ENCODE peak calls at places on chromosomes 5 and 9, in eight cellular contexts. N is pulmonary artery endothelial cell, M is cortex of kidney, W is neuronal stem cell, A is IMR-90, V is H4, B is Calu3, Y is occipital lobe. G is an unnamed sample.

GRCh38 chr9:75889977-75890540 is 414 bp upstream of the PCSK5 start:
- DNase-seq in V (peak), Y (peak), A (peak), W (no peak), N (no peak), B (no peak), M (no peak), G (peak)

GRCh38 chr9:13688990-13689600 is 409.6 kb upstream of the MPDZ start:
- DNase-seq in M (no peak), B (peak), W (no peak), A (no peak), N (no peak), Y (no peak), V (peak), G (peak)

GRCh38 chr9:113042884-113043657 is 13.5 kb downstream of the ZFP37 start:
- DNase-seq in Y (no peak), V (peak), B (no peak), W (no peak), M (no peak), A (no peak), N (no peak), G (no peak)

GRCh38 chr9:72755836-72756235 is 197.0 kb downstream of the ALDH1A1 start:
- DNase-seq in B (no peak), W (no peak), N (no peak), V (no peak), A (no peak), Y (no peak), M (no peak), G (no peak)

GRCh38 chr5:167642779-167643517 is 648.5 kb upstream of the WWC1 start:
- DNase-seq in A (peak), B (peak), N (no peak), M (no peak), W (no peak), V (peak), Y (no peak), G (peak)

GRCh38 chr5:135089912-135090311 is 55.9 kb upstream of the PITX1 start:
- DNase-seq in N (no peak), W (no peak), A (no peak), M (no peak), B (no peak), Y (no peak), V (no peak), G (no peak)

GRCh38 chr5:152107225-152107624 is 182.6 kb upstream of the GLRA1 start:
- DNase-seq in B (no peak), A (no peak), W (no peak), V (no peak), M (no peak), N (no peak), Y (no peak), G (no peak)

GRCh38 chr9:14317667-14318255 is 3.8 kb upstream of the NFIB start:
- DNase-seq in Y (no peak), B (no peak), M (no peak), V (no peak), W (no peak), A (no peak), N (no peak), G (no peak)

GRCh38 chr9:72322259-72322658 is 42.7 kb downstream of the ZFAND5 start:
- DNase-seq in N (no peak), W (no peak), Y (no peak), M (no peak), A (peak), B (no peak), V (no peak), G (no peak)

GRCh38 chr9:73743826-73744225 is 592.2 kb downstream of the ANXA1 start:
- DNase-seq in A (no peak), W (no peak), B (no peak), V (no peak), Y (no peak), N (no peak), M (no peak), G (no peak)

GRCh38 chr5:20554001-20554400 is 566.0 kb upstream of the CDH18 start:
- DNase-seq in M (no peak), V (no peak), Y (no peak), A (no peak), N (no peak), W (no peak), B (no peak), G (peak)

GRCh38 chr5:145887976-145888574 is 15.3 kb upstream of the GRXCR2 start:
- DNase-seq in Y (no peak), A (peak), V (peak), B (peak), M (no peak), W (peak), N (peak), G (peak)

GRCh38 chr5:93209476-93209875 is 371.5 kb downstream of the NR2F1-AS1 start:
- DNase-seq in W (no peak), V (no peak), M (no peak), Y (no peak), N (no peak), A (no peak), B (no peak), G (no peak)

GRCh38 chr9:74951725-74952151 is 974 bp downstream of the C9orf40 start:
- DNase-seq in W (peak), M (no peak), A (peak), N (no peak), B (peak), Y (peak), V (no peak), G (no peak)

GRCh38 chr5:36768450-36768849 is 108.1 kb upstream of the NIPBL start:
- DNase-seq in W (no peak), M (no peak), N (no peak), B (no peak), V (no peak), Y (no peak), A (no peak), G (no peak)

GRCh38 chr5:94395468-94395867 is 222.9 kb downstream of the KIAA0825 start:
- DNase-seq in A (no peak), V (no peak), Y (no peak), W (no peak), M (no peak), B (no peak), N (no peak), G (no peak)

GRCh38 chr5:151264113-151264512 is 11.1 kb downstream of the GM2A start:
- DNase-seq in Y (no peak), N (no peak), M (no peak), A (peak), W (no peak), V (no peak), B (peak), G (no peak)

GRCh38 chr9:90870646-90871326 is 69.2 kb downstream of the SYK start:
- DNase-seq in A (peak), Y (no peak), B (peak), W (peak), M (no peak), N (no peak), V (peak), G (peak)

GRCh38 chr5:102271759-102272158 is 24.3 kb downstream of the SLCO4C1 start:
- DNase-seq in V (no peak), M (no peak), A (no peak), Y (no peak), N (no peak), B (no peak), W (peak), G (no peak)

GRCh38 chr5:148848378-148849031 is 22.1 kb downstream of the ADRB2 start:
- DNase-seq in B (no peak), W (no peak), V (no peak), M (no peak), A (no peak), Y (no peak), N (no peak), G (no peak)

GRCh38 chr9:127159949-127160610 is 37.6 kb upstream of the ANGPTL2 start:
- DNase-seq in N (no peak), V (no peak), M (no peak), Y (no peak), B (no peak), W (no peak), A (no peak), G (no peak)

GRCh38 chr9:88835772-88836171 is 155.5 kb upstream of the S1PR3 start:
- DNase-seq in A (no peak), V (no peak), W (no peak), B (no peak), Y (no peak), N (no peak), M (no peak), G (no peak)

GRCh38 chr5:115961413-115962238 is 649 bp upstream of the LVRN start:
- DNase-seq in N (no peak), B (no peak), W (no peak), M (no peak), A (no peak), V (no peak), Y (no peak), G (no peak)

GRCh38 chr5:132887326-132887725 is 13.9 kb downstream of the LEAP2 start:
- DNase-seq in W (no peak), A (peak), N (no peak), M (no peak), B (no peak), V (no peak), Y (no peak), G (no peak)

GRCh38 chr5:2864515-2864914 is 113.0 kb upstream of the IRX2 start:
- DNase-seq in Y (no peak), M (no peak), B (no peak), N (no peak), W (no peak), V (no peak), A (no peak), G (no peak)

GRCh38 chr9:137372693-137373610 is 50.0 kb downstream of the EXD3 start:
- DNase-seq in V (no peak), M (no peak), W (no peak), N (no peak), A (no peak), Y (no peak), B (no peak), G (no peak)

GRCh38 chr5:446864-447263 is 3.9 kb downstream of the EXOC3 start:
- DNase-seq in A (peak), W (no peak), M (no peak), V (no peak), Y (no peak), B (no peak), N (no peak), G (peak)

GRCh38 chr9:83706703-83707517 is 848 bp downstream of the UBQLN1 start:
- DNase-seq in M (no peak), N (peak), A (peak), B (no peak), V (no peak), Y (no peak), W (peak), G (no peak)

GRCh38 chr9:81557957-81558791 is 131.2 kb downstream of the TLE1 start:
- DNase-seq in V (peak), Y (no peak), A (peak), N (no peak), W (no peak), B (peak), M (no peak), G (peak)

GRCh38 chr5:127041571-127041970 is 11.2 kb upstream of the MARCHF3 start:
- DNase-seq in B (no peak), W (no peak), V (no peak), N (peak), M (no peak), A (peak), Y (no peak), G (no peak)

GRCh38 chr9:447230-448025 is 232.8 kb downstream of the DOCK8 start:
- DNase-seq in N (no peak), B (peak), W (no peak), V (peak), Y (no peak), M (no peak), A (peak), G (peak)

GRCh38 chr9:106830527-106831140 is 32.3 kb upstream of the ZNF462 start:
- DNase-seq in V (no peak), B (no peak), Y (no peak), W (no peak), A (no peak), M (no peak), N (no peak), G (no peak)

GRCh38 chr9:33676746-33677505 is 118.4 kb upstream of the PRSS3 start:
- DNase-seq in M (no peak), A (peak), W (peak), N (no peak), B (no peak), Y (peak), V (peak), G (no peak)

GRCh38 chr5:15992918-15993317 is 186.7 kb downstream of the MARCHF11 start:
- DNase-seq in A (peak), M (no peak), W (no peak), V (peak), N (peak), Y (no peak), B (no peak), G (peak)

GRCh38 chr9:127123239-127123935 is 952 bp upstream of the ANGPTL2 start:
- DNase-seq in Y (no peak), V (no peak), M (no peak), A (no peak), W (no peak), N (no peak), B (no peak), G (no peak)

GRCh38 chr5:169545762-169546161 is 37.8 kb upstream of the SPDL1 start:
- DNase-seq in M (no peak), Y (no peak), A (peak), V (no peak), W (no peak), B (no peak), N (no peak), G (no peak)

G was measured in astrocyte of the cerebellum.